ENCODE peak calls at places on chromosome 12, in five cellular contexts. P is astrocyte; C is AG10803; X is CD8-positive, alpha-beta memory T cell; K is HT1080. E is an unnamed sample.

GRCh38 chr12:89160716-89161123 is 191.6 kb downstream of the DUSP6 start:
- DNase-seq in K (peak), C (peak), X (no peak), P (peak), E (peak)

GRCh38 chr12:203074-203461 is 10.9 kb downstream of the SLC6A12 start:
- DNase-seq in P (no peak), K (no peak), X (no peak), C (no peak), E (no peak)

GRCh38 chr12:44616385-44616784 is 259.7 kb downstream of the NELL2 start:
- DNase-seq in P (no peak), X (no peak), K (no peak), C (no peak), E (no peak)

GRCh38 chr12:18559242-18559641 is 178.6 kb downstream of the PLCZ1 start:
- DNase-seq in K (no peak), C (no peak), P (no peak), X (no peak), E (no peak)

GRCh38 chr12:1796515-1797010 is 23.8 kb upstream of the LRTM2 start:
- DNase-seq in K (no peak), X (peak), C (peak), P (no peak), E (peak)

GRCh38 chr12:2273288-2273687 is 220.5 kb downstream of the CACNA1C start:
- DNase-seq in P (peak), X (no peak), C (peak), K (no peak), E (peak)

GRCh38 chr12:111636209-111636928 is 37.3 kb upstream of the ATXN2 start:
- DNase-seq in K (no peak), C (peak), P (peak), X (no peak), E (peak)

GRCh38 chr12:52332381-52332780 is 11.2 kb upstream of the KRT83 start:
- DNase-seq in C (no peak), P (no peak), K (no peak), X (no peak), E (no peak)

GRCh38 chr12:52645982-52646381 is 6.0 kb downstream of the KRT2 start:
- DNase-seq in C (no peak), X (no peak), K (no peak), P (no peak), E (no peak)

GRCh38 chr12:53974084-53975018 is at the start of gene HOTAIR:
- DNase-seq in C (peak), K (no peak), X (peak), P (no peak), E (no peak)

GRCh38 chr12:68069276-68069675 is 80.0 kb downstream of the IFNG-AS1 start:
- DNase-seq in P (no peak), K (no peak), C (no peak), X (no peak), E (no peak)

GRCh38 chr12:55797550-55797949 is 20.0 kb downstream of the SARNP start:
- DNase-seq in C (no peak), K (no peak), P (no peak), X (no peak), E (no peak)

GRCh38 chr12:55717397-55718007 is 1.7 kb downstream of the BLOC1S1 start:
- DNase-seq in K (peak), P (peak), C (no peak), X (no peak), E (peak)

GRCh38 chr12:7090222-7090998 is 1.8 kb downstream of the C1R start:
- DNase-seq in C (peak), X (no peak), P (no peak), K (no peak), E (no peak)

GRCh38 chr12:80166751-80167150 is 67.4 kb downstream of the OTOGL start:
- DNase-seq in K (no peak), C (no peak), X (no peak), P (no peak), E (no peak)

GRCh38 chr12:131372706-131373195 is 338.1 kb upstream of the SFSWAP start:
- DNase-seq in X (no peak), K (no peak), C (no peak), P (no peak), E (no peak)

GRCh38 chr12:20220339-20220738 is 148.0 kb upstream of the PDE3A start:
- DNase-seq in K (peak), X (no peak), C (peak), P (peak), E (no peak)

GRCh38 chr12:7092229-7092985 is at the start of gene C1R:
- DNase-seq in C (peak), K (peak), X (peak), P (peak), E (peak)

GRCh38 chr12:127162902-127163301 is 1104.1 kb upstream of the TMEM132C start:
- DNase-seq in K (peak), X (no peak), P (peak), C (peak), E (no peak)